ENCODE peak calls at places on chromosomes 1 and 21, in five cellular contexts. O, P, Y, V and U are unnamed samples.

GRCh38 chr21:44949161-44950015 is 9.6 kb downstream of the SLX9 start:
- DNase-seq in V (peak), O (peak), Y (no peak), P (peak), U (peak)

GRCh38 chr1:36096500-36097412 is 8.1 kb downstream of the ADPRS start:
- DNase-seq in P (no peak), Y (no peak), V (no peak), O (peak), U (no peak)

GRCh38 chr21:44636209-44637017 is 743 bp upstream of the KRTAP10-10 start:
- DNase-seq in Y (no peak), O (no peak), V (no peak), P (no peak), U (no peak)

GRCh38 chr1:94734963-94735899 is 84.9 kb upstream of the SLC44A3 start:
- DNase-seq in V (peak), O (peak), P (no peak), Y (no peak), U (no peak)

GRCh38 chr1:177706977-177707376 is 262.9 kb downstream of the SEC16B start:
- DNase-seq in O (no peak), P (no peak), V (no peak), Y (no peak), U (no peak)

GRCh38 chr1:22806584-22806983 is 95.9 kb downstream of the EPHB2 start:
- DNase-seq in V (no peak), O (no peak), Y (no peak), P (no peak), U (no peak)

GRCh38 chr1:117068580-117068979 is 8.5 kb downstream of the TTF2 start:
- DNase-seq in V (no peak), Y (no peak), P (no peak), O (no peak), U (no peak)

GRCh38 chr1:110321846-110322245 is 17.3 kb upstream of the RBM15 start:
- DNase-seq in Y (no peak), V (no peak), O (peak), P (no peak), U (no peak)